ENCODE peak calls at places on chromosomes 11 and 22, in eight cellular contexts. One of them, this sample, is unnamed.

GRCh38 chr22:42414565-42415298 is 17.5 kb downstream of the NFAM1 start:
- DNase-seq in iris pigment epithelial cell: no peak
- DNase-seq in GM04503: no peak
- DNase-seq in fibroblast of lung: no peak
- DNase-seq in neural crest cell: no peak
- DNase-seq in COLO829: no peak
- DNase-seq in NCI-H2029 treated with DMSO at 0.1 percent for 48 hours: no peak
- DNase-seq in substantia nigra: no peak
- DNase-seq in this sample: no peak

GRCh38 chr11:79253280-79253679 is 187.6 kb downstream of the TENM4 start:
- DNase-seq in iris pigment epithelial cell: no peak
- DNase-seq in GM04503: no peak
- DNase-seq in fibroblast of lung: no peak
- DNase-seq in neural crest cell: no peak
- DNase-seq in COLO829: no peak
- DNase-seq in NCI-H2029 treated with DMSO at 0.1 percent for 48 hours: peak; percentile 21
- DNase-seq in substantia nigra: peak; percentile 59
- DNase-seq in this sample: peak; percentile 83

GRCh38 chr11:112989198-112989597 is 28.0 kb downstream of the NCAM1 start:
- DNase-seq in iris pigment epithelial cell: no peak
- DNase-seq in GM04503: no peak
- DNase-seq in fibroblast of lung: no peak
- DNase-seq in neural crest cell: no peak
- DNase-seq in COLO829: no peak
- DNase-seq in NCI-H2029 treated with DMSO at 0.1 percent for 48 hours: no peak
- DNase-seq in substantia nigra: no peak
- DNase-seq in this sample: no peak

GRCh38 chr22:38107692-38108515 is 2.6 kb downstream of the BAIAP2L2 start:
- DNase-seq in iris pigment epithelial cell: no peak
- DNase-seq in GM04503: no peak
- DNase-seq in fibroblast of lung: no peak
- DNase-seq in neural crest cell: no peak
- DNase-seq in COLO829: no peak
- DNase-seq in NCI-H2029 treated with DMSO at 0.1 percent for 48 hours: no peak
- DNase-seq in substantia nigra: no peak
- DNase-seq in this sample: no peak

GRCh38 chr11:67002921-67003411 is 20.0 kb upstream of the SYT12 start:
- DNase-seq in iris pigment epithelial cell: no peak
- DNase-seq in GM04503: no peak
- DNase-seq in fibroblast of lung: no peak
- DNase-seq in neural crest cell: no peak
- DNase-seq in COLO829: no peak
- DNase-seq in NCI-H2029 treated with DMSO at 0.1 percent for 48 hours: no peak
- DNase-seq in substantia nigra: no peak
- DNase-seq in this sample: no peak

GRCh38 chr11:2275334-2276279 is 5.2 kb upstream of the ASCL2 start:
- DNase-seq in iris pigment epithelial cell: no peak
- DNase-seq in GM04503: no peak
- DNase-seq in fibroblast of lung: no peak
- DNase-seq in neural crest cell: no peak
- DNase-seq in COLO829: no peak
- DNase-seq in NCI-H2029 treated with DMSO at 0.1 percent for 48 hours: no peak
- DNase-seq in substantia nigra: no peak
- DNase-seq in this sample: no peak

GRCh38 chr11:85774256-85775097 is 36.5 kb downstream of the SYTL2 start:
- DNase-seq in iris pigment epithelial cell: no peak
- DNase-seq in GM04503: no peak
- DNase-seq in fibroblast of lung: no peak
- DNase-seq in neural crest cell: no peak
- DNase-seq in COLO829: no peak
- DNase-seq in NCI-H2029 treated with DMSO at 0.1 percent for 48 hours: no peak
- DNase-seq in substantia nigra: no peak
- DNase-seq in this sample: no peak

GRCh38 chr22:30079952-30080533 is at the start of gene HORMAD2:
- DNase-seq in iris pigment epithelial cell: peak; percentile 68
- DNase-seq in GM04503: no peak
- DNase-seq in fibroblast of lung: peak; percentile 72
- DNase-seq in neural crest cell: peak; percentile 81
- DNase-seq in COLO829: no peak
- DNase-seq in NCI-H2029 treated with DMSO at 0.1 percent for 48 hours: no peak
- DNase-seq in substantia nigra: peak; percentile 16
- DNase-seq in this sample: no peak

GRCh38 chr11:8671242-8671641 is 11.2 kb downstream of the TRIM66 start:
- DNase-seq in iris pigment epithelial cell: peak; percentile 95
- DNase-seq in GM04503: peak; percentile 97
- DNase-seq in fibroblast of lung: peak; percentile 96
- DNase-seq in neural crest cell: peak; percentile 40
- DNase-seq in COLO829: peak; percentile 73
- DNase-seq in NCI-H2029 treated with DMSO at 0.1 percent for 48 hours: no peak
- DNase-seq in substantia nigra: no peak
- DNase-seq in this sample: peak; percentile 34

GRCh38 chr22:49514656-49515055 is 313.0 kb downstream of the BRD1 start:
- DNase-seq in iris pigment epithelial cell: no peak
- DNase-seq in GM04503: no peak
- DNase-seq in fibroblast of lung: no peak
- DNase-seq in neural crest cell: no peak
- DNase-seq in COLO829: no peak
- DNase-seq in NCI-H2029 treated with DMSO at 0.1 percent for 48 hours: no peak
- DNase-seq in substantia nigra: no peak
- DNase-seq in this sample: no peak

GRCh38 chr22:38706101-38706884 is 549 bp downstream of the GTPBP1 start:
- DNase-seq in iris pigment epithelial cell: peak; percentile 50
- DNase-seq in GM04503: no peak
- DNase-seq in fibroblast of lung: peak; percentile 14
- DNase-seq in neural crest cell: peak; percentile 5
- DNase-seq in COLO829: no peak
- DNase-seq in NCI-H2029 treated with DMSO at 0.1 percent for 48 hours: no peak
- DNase-seq in substantia nigra: no peak
- DNase-seq in this sample: peak; percentile 68

GRCh38 chr11:86800076-86800955 is at the start of gene PRSS23:
- DNase-seq in iris pigment epithelial cell: peak; percentile 64
- DNase-seq in GM04503: no peak
- DNase-seq in fibroblast of lung: peak; percentile 66
- DNase-seq in neural crest cell: peak; percentile 56
- DNase-seq in COLO829: no peak
- DNase-seq in NCI-H2029 treated with DMSO at 0.1 percent for 48 hours: no peak
- DNase-seq in substantia nigra: peak; percentile 10
- DNase-seq in this sample: peak; percentile 31

GRCh38 chr22:29266564-29267461 is 968 bp downstream of the RHBDD3 start:
- DNase-seq in iris pigment epithelial cell: no peak
- DNase-seq in GM04503: no peak
- DNase-seq in fibroblast of lung: peak; percentile 13
- DNase-seq in neural crest cell: no peak
- DNase-seq in COLO829: peak; percentile 33
- DNase-seq in NCI-H2029 treated with DMSO at 0.1 percent for 48 hours: no peak
- DNase-seq in substantia nigra: no peak
- DNase-seq in this sample: no peak

GRCh38 chr11:70628881-70629844 is 230.8 kb downstream of the CTTN start:
- DNase-seq in iris pigment epithelial cell: no peak
- DNase-seq in GM04503: no peak
- DNase-seq in fibroblast of lung: no peak
- DNase-seq in neural crest cell: no peak
- DNase-seq in COLO829: no peak
- DNase-seq in NCI-H2029 treated with DMSO at 0.1 percent for 48 hours: no peak
- DNase-seq in substantia nigra: no peak
- DNase-seq in this sample: peak; percentile 12

GRCh38 chr11:1882265-1883238 is 9.1 kb downstream of the PRR33 start:
- DNase-seq in iris pigment epithelial cell: peak; percentile 71
- DNase-seq in GM04503: no peak
- DNase-seq in fibroblast of lung: peak; percentile 41
- DNase-seq in neural crest cell: peak; percentile 86
- DNase-seq in COLO829: peak; percentile 64
- DNase-seq in NCI-H2029 treated with DMSO at 0.1 percent for 48 hours: peak; percentile 4
- DNase-seq in substantia nigra: no peak
- DNase-seq in this sample: peak; percentile 33

GRCh38 chr11:77123591-77123990 is 4.5 kb upstream of the MYO7A start:
- DNase-seq in iris pigment epithelial cell: no peak
- DNase-seq in GM04503: no peak
- DNase-seq in fibroblast of lung: no peak
- DNase-seq in neural crest cell: no peak
- DNase-seq in COLO829: no peak
- DNase-seq in NCI-H2029 treated with DMSO at 0.1 percent for 48 hours: no peak
- DNase-seq in substantia nigra: no peak
- DNase-seq in this sample: no peak

GRCh38 chr11:1395773-1396374 is 6.1 kb downstream of the BRSK2 start:
- DNase-seq in iris pigment epithelial cell: no peak
- DNase-seq in GM04503: no peak
- DNase-seq in fibroblast of lung: no peak
- DNase-seq in neural crest cell: no peak
- DNase-seq in COLO829: no peak
- DNase-seq in NCI-H2029 treated with DMSO at 0.1 percent for 48 hours: no peak
- DNase-seq in substantia nigra: no peak
- DNase-seq in this sample: no peak

GRCh38 chr22:44667829-44668189 is 34.2 kb upstream of the PRR5 start:
- DNase-seq in iris pigment epithelial cell: no peak
- DNase-seq in GM04503: no peak
- DNase-seq in fibroblast of lung: no peak
- DNase-seq in neural crest cell: no peak
- DNase-seq in COLO829: no peak
- DNase-seq in NCI-H2029 treated with DMSO at 0.1 percent for 48 hours: no peak
- DNase-seq in substantia nigra: no peak
- DNase-seq in this sample: no peak

GRCh38 chr22:44256860-44257560 is 55.7 kb downstream of the SHISAL1 start:
- DNase-seq in iris pigment epithelial cell: no peak
- DNase-seq in GM04503: no peak
- DNase-seq in fibroblast of lung: no peak
- DNase-seq in neural crest cell: no peak
- DNase-seq in COLO829: no peak
- DNase-seq in NCI-H2029 treated with DMSO at 0.1 percent for 48 hours: no peak
- DNase-seq in substantia nigra: no peak
- DNase-seq in this sample: no peak

GRCh38 chr11:93248602-93249001 is 50.8 kb upstream of the SLC36A4 start:
- DNase-seq in iris pigment epithelial cell: peak; percentile 26
- DNase-seq in GM04503: no peak
- DNase-seq in fibroblast of lung: no peak
- DNase-seq in neural crest cell: no peak
- DNase-seq in COLO829: no peak
- DNase-seq in NCI-H2029 treated with DMSO at 0.1 percent for 48 hours: no peak
- DNase-seq in substantia nigra: no peak
- DNase-seq in this sample: no peak

GRCh38 chr11:46075168-46075567 is 46.1 kb downstream of the PHF21A start:
- DNase-seq in iris pigment epithelial cell: peak; percentile 80
- DNase-seq in GM04503: no peak
- DNase-seq in fibroblast of lung: peak; percentile 77
- DNase-seq in neural crest cell: no peak
- DNase-seq in COLO829: no peak
- DNase-seq in NCI-H2029 treated with DMSO at 0.1 percent for 48 hours: no peak
- DNase-seq in substantia nigra: no peak
- DNase-seq in this sample: no peak

GRCh38 chr11:35466058-35466457 is 46.7 kb upstream of the SLC1A2 start:
- DNase-seq in iris pigment epithelial cell: no peak
- DNase-seq in GM04503: no peak
- DNase-seq in fibroblast of lung: no peak
- DNase-seq in neural crest cell: no peak
- DNase-seq in COLO829: no peak
- DNase-seq in NCI-H2029 treated with DMSO at 0.1 percent for 48 hours: no peak
- DNase-seq in substantia nigra: no peak
- DNase-seq in this sample: no peak

GRCh38 chr11:100515087-100515486 is 172.0 kb upstream of the ARHGAP42 start:
- DNase-seq in iris pigment epithelial cell: peak; percentile 64
- DNase-seq in GM04503: no peak
- DNase-seq in fibroblast of lung: peak; percentile 40
- DNase-seq in neural crest cell: no peak
- DNase-seq in COLO829: no peak
- DNase-seq in NCI-H2029 treated with DMSO at 0.1 percent for 48 hours: no peak
- DNase-seq in substantia nigra: no peak
- DNase-seq in this sample: no peak

GRCh38 chr22:29457730-29458129 is 19.3 kb downstream of the RFPL1 start:
- DNase-seq in iris pigment epithelial cell: peak; percentile 66
- DNase-seq in GM04503: no peak
- DNase-seq in fibroblast of lung: peak; percentile 42
- DNase-seq in neural crest cell: peak; percentile 19
- DNase-seq in COLO829: peak; percentile 80
- DNase-seq in NCI-H2029 treated with DMSO at 0.1 percent for 48 hours: no peak
- DNase-seq in substantia nigra: no peak
- DNase-seq in this sample: no peak

GRCh38 chr22:44037519-44038370 is 13.6 kb downstream of the PARVB start:
- DNase-seq in iris pigment epithelial cell: peak; percentile 95
- DNase-seq in GM04503: peak; percentile 89
- DNase-seq in fibroblast of lung: peak; percentile 96
- DNase-seq in neural crest cell: no peak
- DNase-seq in COLO829: peak; percentile 68
- DNase-seq in NCI-H2029 treated with DMSO at 0.1 percent for 48 hours: peak; percentile 32
- DNase-seq in substantia nigra: no peak
- DNase-seq in this sample: no peak

GRCh38 chr22:40029189-40029890 is 34.6 kb downstream of the FAM83F start:
- DNase-seq in iris pigment epithelial cell: no peak
- DNase-seq in GM04503: no peak
- DNase-seq in fibroblast of lung: no peak
- DNase-seq in neural crest cell: no peak
- DNase-seq in COLO829: no peak
- DNase-seq in NCI-H2029 treated with DMSO at 0.1 percent for 48 hours: no peak
- DNase-seq in substantia nigra: no peak
- DNase-seq in this sample: no peak

GRCh38 chr11:3855808-3856491 is 486 bp downstream of the STIM1 start:
- DNase-seq in iris pigment epithelial cell: peak; percentile 23
- DNase-seq in GM04503: no peak
- DNase-seq in fibroblast of lung: peak; percentile 21
- DNase-seq in neural crest cell: peak; percentile 14
- DNase-seq in COLO829: no peak
- DNase-seq in NCI-H2029 treated with DMSO at 0.1 percent for 48 hours: no peak
- DNase-seq in substantia nigra: no peak
- DNase-seq in this sample: no peak

GRCh38 chr11:30210357-30210756 is 20.5 kb upstream of the FSHB start:
- DNase-seq in iris pigment epithelial cell: no peak
- DNase-seq in GM04503: no peak
- DNase-seq in fibroblast of lung: no peak
- DNase-seq in neural crest cell: no peak
- DNase-seq in COLO829: no peak
- DNase-seq in NCI-H2029 treated with DMSO at 0.1 percent for 48 hours: no peak
- DNase-seq in substantia nigra: no peak
- DNase-seq in this sample: no peak